ENCODE peak calls at places on chromosomes 11 and 22, in seven cellular contexts. C is left ventricle myocardium inferior, K is keratinocyte, B is upper lobe of right lung, N is neural progenitor cell, V is thyroid gland, G is testis. Z is an unnamed sample. For H3K4me1, the result is how much of the 10 kb centered on the place peaks cover.

GRCh38 chr11:86671386-86672006 is 920 bp downstream of the ME3 start:
- DNase-seq in C (peak), K (no peak), B (peak), N (peak), V (peak), G (peak), Z (peak)

GRCh38 chr22:42357634-42358296 is 74.4 kb downstream of the NFAM1 start:
- DNase-seq in C (peak), K (no peak), B (peak), N (no peak), V (peak), G (no peak), Z (no peak)

GRCh38 chr11:14312736-14313438 is 46.1 kb downstream of the RRAS2 start:
- DNase-seq in C (no peak), K (no peak), B (no peak), N (no peak), V (no peak), G (no peak), Z (no peak)

GRCh38 chr22:33598821-33599220 is 321.5 kb downstream of the LARGE1 start:
- DNase-seq in C (no peak), K (no peak), B (no peak), N (no peak), V (no peak), G (no peak), Z (no peak)

GRCh38 chr11:32884770-32885384 is 7.7 kb upstream of the QSER1 start:
- DNase-seq in C (no peak), K (no peak), B (no peak), N (no peak), V (no peak), G (no peak), Z (no peak)

GRCh38 chr11:27997344-27997743 is 110.6 kb downstream of the KIF18A start:
- DNase-seq in C (no peak), K (no peak), B (no peak), N (no peak), V (no peak), G (no peak), Z (no peak)

GRCh38 chr11:4496555-4497248 is 14.3 kb downstream of the OR52K1 start:
- DNase-seq in C (no peak), K (no peak), B (no peak), N (no peak), V (peak), G (no peak), Z (no peak)

GRCh38 chr11:58046231-58046630 is 15.5 kb downstream of the OR6Q1 start:
- DNase-seq in C (no peak), K (no peak), B (no peak), N (no peak), V (no peak), G (no peak), Z (no peak)

GRCh38 chr11:2275334-2276279 is 5.2 kb upstream of the ASCL2 start:
- DNase-seq in C (no peak), K (no peak), B (peak), N (no peak), V (no peak), G (peak), Z (peak)

GRCh38 chr11:111354601-111354891 is 24.5 kb downstream of the POU2AF1 start:
- DNase-seq in C (no peak), K (no peak), B (no peak), N (no peak), V (no peak), G (no peak), Z (no peak)

GRCh38 chr11:122850076-122850631 is 11.9 kb downstream of the CRTAM start:
- DNase-seq in C (no peak), K (no peak), B (no peak), N (no peak), V (no peak), G (no peak), Z (no peak)

GRCh38 chr11:95723353-95723942 is 66.1 kb downstream of the FAM76B start:
- DNase-seq in C (no peak), K (no peak), B (no peak), N (no peak), V (no peak), G (no peak), Z (no peak)

GRCh38 chr11:68782711-68783110 is 31.4 kb upstream of the TESMIN start:
- DNase-seq in C (no peak), K (no peak), B (no peak), N (no peak), V (no peak), G (no peak), Z (no peak)

GRCh38 chr11:72630104-72630852 is 43.9 kb downstream of the PDE2A start:
- DNase-seq in C (no peak), K (no peak), B (no peak), N (no peak), V (no peak), G (no peak), Z (no peak)
- H3K27ac ChIP-seq in C (peak), K (no peak), B (no peak), N (no peak), V (no peak), G (no peak), Z (peak)

DNA sequence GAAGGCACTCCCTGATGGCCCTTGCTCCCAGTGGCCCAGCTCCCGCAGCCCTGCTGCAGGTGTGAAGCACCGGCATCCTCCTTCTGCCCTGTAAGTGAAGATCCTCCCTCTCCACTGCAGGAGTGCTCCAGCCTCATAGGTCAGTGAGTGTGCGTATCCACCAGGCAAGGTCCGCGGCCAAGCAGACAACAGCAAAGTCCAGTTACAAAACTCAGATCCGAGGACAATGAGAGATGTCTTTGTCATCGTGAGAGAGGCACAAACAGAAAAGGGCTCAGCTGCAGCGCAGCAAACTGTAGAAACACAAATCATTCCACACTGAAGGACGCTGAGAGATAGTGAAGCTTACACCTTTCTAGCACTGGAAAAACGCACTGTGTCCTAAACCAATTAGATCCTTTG is 46.1 kb downstream of the MYH9 start:
- DNase-seq in C (no peak), K (no peak), B (no peak), N (no peak), V (no peak), G (no peak), Z (no peak)
- H3K4me1 ChIP-seq in C (half or more), K (half or more), B (half or more), N (under half), V (under half), G (under half), Z (half or more)

DNA sequence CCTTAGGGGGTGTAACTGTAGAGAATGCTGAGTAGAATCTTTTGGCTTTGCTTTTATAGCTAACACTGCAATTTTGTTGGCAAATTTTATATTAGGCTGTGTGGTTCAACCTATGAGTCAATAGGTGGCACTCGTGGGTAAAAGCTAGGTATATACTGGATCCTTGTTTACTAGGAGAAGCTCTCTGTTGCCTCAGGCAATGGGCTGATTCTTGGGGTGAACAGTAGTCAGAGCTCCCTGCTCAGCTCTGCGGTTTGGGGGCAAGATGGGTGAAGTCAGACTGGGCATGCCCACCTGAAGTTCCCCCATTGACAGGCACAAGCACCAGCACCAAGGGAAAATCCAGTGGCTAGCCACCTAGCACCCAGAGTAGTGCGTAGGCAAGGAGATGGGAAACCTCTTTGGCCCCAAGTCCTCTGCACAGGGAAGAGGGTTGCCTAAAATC is 238.7 kb downstream of the FAM181B start:
- DNase-seq in C (no peak), K (no peak), B (no peak), N (peak), V (no peak), G (no peak), Z (no peak)
- TF ChIP-seq CTCF in C (peak), K (no peak), B (peak), N (peak), V (no peak), G (peak), Z (peak)

GRCh38 chr11:67345247-67345948 is 7.9 kb downstream of the POLD4 start:
- DNase-seq in C (no peak), K (no peak), B (no peak), N (no peak), V (no peak), G (no peak), Z (no peak)
- H3K27ac ChIP-seq in C (no peak), K (peak), B (peak), N (no peak), V (no peak), G (no peak), Z (no peak)

DNA sequence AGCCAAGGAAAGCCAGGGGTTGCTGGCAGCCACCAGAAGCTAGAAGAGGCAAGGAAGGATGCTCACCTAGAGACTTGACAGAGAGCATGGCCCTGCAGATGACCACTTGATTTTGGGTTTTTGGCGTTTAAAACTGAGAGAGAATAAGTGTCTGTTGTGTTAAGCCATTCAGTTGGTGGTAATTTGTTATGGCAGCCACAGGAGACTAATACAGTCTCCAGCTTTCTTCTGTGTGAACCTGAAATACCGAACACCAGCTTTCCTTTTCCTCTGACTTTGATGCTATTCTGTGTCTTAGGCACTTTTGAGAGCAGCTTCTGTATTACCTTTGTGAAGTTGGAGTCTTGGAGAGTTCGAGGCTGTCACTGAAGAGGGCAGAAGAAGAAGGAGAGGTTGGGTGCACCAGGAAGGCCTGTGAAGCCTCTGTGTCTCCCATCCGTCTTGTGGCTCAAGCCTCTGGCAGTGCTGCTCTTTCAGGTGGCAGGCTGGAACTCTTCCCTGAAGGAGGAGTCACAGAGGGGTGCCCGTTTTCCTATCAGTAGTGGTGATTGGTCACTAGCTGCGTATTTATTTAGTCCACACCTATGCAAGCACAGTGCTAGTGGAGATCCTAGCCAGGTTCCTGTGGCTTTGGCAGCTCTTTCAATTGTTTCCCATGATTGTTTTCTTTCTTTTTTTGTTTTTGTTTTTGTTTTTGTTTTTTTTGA is 2.5 kb downstream of the TBC1D22A start:
- DNase-seq in C (no peak), K (no peak), B (no peak), N (no peak), V (no peak), G (no peak), Z (no peak)
- H3K4me1 ChIP-seq in C (half or more), K (under half), B (under half), N (under half), V (under half), G (under half), Z (half or more)

DNA sequence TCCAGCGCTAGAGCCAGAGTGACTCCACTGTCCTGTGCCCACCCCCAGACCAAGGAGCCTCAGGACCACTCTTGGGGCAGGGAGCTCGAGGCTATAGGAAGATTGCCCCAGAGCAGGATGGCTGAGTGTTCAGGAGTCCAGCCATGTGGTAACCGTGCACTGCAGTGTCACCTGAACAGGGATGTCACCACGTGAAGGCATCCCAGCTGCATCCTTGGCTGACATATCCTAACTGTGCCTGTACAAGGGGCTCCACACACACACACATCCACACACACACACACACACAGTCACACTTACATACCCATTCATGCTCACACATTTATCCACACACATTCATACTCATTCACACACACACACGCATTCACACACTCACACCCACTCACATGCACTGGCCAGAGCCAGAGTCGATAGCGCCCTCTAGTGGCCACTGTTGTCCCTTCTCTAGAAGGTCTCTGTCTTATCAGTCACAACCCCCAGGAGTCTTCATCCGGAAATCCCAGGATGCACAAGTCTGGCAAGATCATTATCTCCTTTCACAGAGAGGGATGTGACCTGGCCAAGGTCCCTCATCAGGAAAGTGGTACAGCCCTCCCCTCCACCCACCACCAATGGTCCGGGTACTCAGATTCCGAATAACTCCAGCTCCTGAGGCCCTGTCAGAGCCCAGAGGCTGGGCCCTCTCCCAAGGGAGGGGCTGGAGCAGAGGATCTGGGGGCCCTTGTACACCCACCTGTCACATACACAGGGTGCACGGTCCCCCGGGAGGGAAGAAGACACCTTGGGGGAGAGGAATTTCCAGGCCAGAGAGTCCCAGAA is 55.1 kb downstream of the IGLL5 start:
- DNase-seq in C (peak), K (peak), B (peak), N (peak), V (peak), G (peak), Z (peak)
- TF ChIP-seq CTCF in C (peak), K (peak), B (peak), N (peak), V (peak), G (peak), Z (peak)

GRCh38 chr11:118233377-118233776 is 8.6 kb upstream of the JAML start:
- DNase-seq in C (no peak), K (no peak), B (no peak), N (no peak), V (no peak), G (no peak), Z (no peak)
- H3K27ac ChIP-seq in C (no peak), K (no peak), B (no peak), N (no peak), V (no peak), G (no peak), Z (no peak)

Z was measured in right atrium auricular region.